ENCODE peak calls at places on chromosomes 5 and 9, in four cellular contexts. O is body of pancreas, A is mucosa of descending colon, M is transverse colon. I is an unnamed sample. For H3K4me1, the result is how much of the 10 kb centered on the place peaks cover.

GRCh38 chr5:52342361-52342760 is 445.4 kb upstream of the ITGA1 start:
- DNase-seq in M (no peak), A (no peak), O (no peak), I (peak)

GRCh38 chr5:128341056-128341455 is 197.0 kb downstream of the FBN2 start:
- DNase-seq in M (no peak), A (no peak), O (no peak), I (no peak)

GRCh38 chr5:146025108-146025507 is 80.3 kb downstream of the PLAC8L1 start:
- DNase-seq in A (peak), O (no peak), M (peak), I (no peak)

GRCh38 chr5:56585973-56586740 is 229.2 kb upstream of the MAP3K1 start:
- DNase-seq in M (no peak), O (peak), A (peak), I (no peak)

GRCh38 chr9:36818242-36818938 is 215.7 kb downstream of the PAX5 start:
- DNase-seq in A (no peak), M (no peak), O (no peak), I (no peak)

GRCh38 chr9:130938652-130939404 is at the start of gene FIBCD1:
- DNase-seq in A (peak), M (peak), O (no peak), I (peak)

GRCh38 chr5:26259081-26259480 is 779.3 kb downstream of the CDH9 start:
- DNase-seq in M (no peak), O (no peak), A (no peak), I (no peak)

GRCh38 chr9:68997676-68998075 is 16.2 kb downstream of the PRKACG start:
- DNase-seq in O (no peak), M (no peak), A (no peak), I (no peak)

GRCh38 chr5:107937198-107937597 is 266.5 kb upstream of the EFNA5 start:
- DNase-seq in M (no peak), O (no peak), A (no peak), I (no peak)

GRCh38 chr5:157612071-157612476 is 36.5 kb upstream of the ADAM19 start:
- DNase-seq in A (no peak), M (no peak), O (no peak), I (no peak)

GRCh38 chr5:31237159-31237558 is 43.7 kb downstream of the CDH6 start:
- DNase-seq in A (peak), O (no peak), M (no peak), I (peak)

GRCh38 chr5:139638736-139639618 is 9.2 kb upstream of the CXXC5 start:
- DNase-seq in A (peak), M (peak), O (no peak), I (peak)

GRCh38 chr5:35239476-35239875 is 9.2 kb upstream of the PRLR start:
- DNase-seq in A (no peak), M (no peak), O (no peak), I (no peak)

GRCh38 chr5:5140051-5141010 is at the start of gene ADAMTS16:
- DNase-seq in M (no peak), A (no peak), O (peak), I (no peak)

GRCh38 chr9:126423022-126423708 is 96.5 kb downstream of the MVB12B start:
- DNase-seq in O (no peak), A (no peak), M (no peak), I (no peak)

GRCh38 chr9:114827658-114828360 is 22.0 kb upstream of the TNFSF15 start:
- DNase-seq in O (no peak), M (no peak), A (no peak), I (no peak)

GRCh38 chr9:117448066-117448465 is 33.2 kb upstream of the ASTN2 start:
- DNase-seq in M (no peak), O (no peak), A (no peak), I (peak)

GRCh38 chr9:133048595-133048994 is 13.2 kb upstream of the CEL start:
- DNase-seq in A (peak), O (peak), M (peak), I (no peak)

GRCh38 chr5:60568646-60569045 is 131.3 kb downstream of the DEPDC1B start:
- DNase-seq in O (no peak), M (no peak), A (no peak), I (no peak)
- TF ChIP-seq CTCF in O (no peak), M (no peak), A (no peak), I (no peak)

GRCh38 chr5:116521173-116521872 is 53.3 kb downstream of the SEMA6A start:
- DNase-seq in O (no peak), A (no peak), M (no peak), I (peak)
- H3K4me1 ChIP-seq in O (under half), A (under half), M (under half), I (under half)

DNA sequence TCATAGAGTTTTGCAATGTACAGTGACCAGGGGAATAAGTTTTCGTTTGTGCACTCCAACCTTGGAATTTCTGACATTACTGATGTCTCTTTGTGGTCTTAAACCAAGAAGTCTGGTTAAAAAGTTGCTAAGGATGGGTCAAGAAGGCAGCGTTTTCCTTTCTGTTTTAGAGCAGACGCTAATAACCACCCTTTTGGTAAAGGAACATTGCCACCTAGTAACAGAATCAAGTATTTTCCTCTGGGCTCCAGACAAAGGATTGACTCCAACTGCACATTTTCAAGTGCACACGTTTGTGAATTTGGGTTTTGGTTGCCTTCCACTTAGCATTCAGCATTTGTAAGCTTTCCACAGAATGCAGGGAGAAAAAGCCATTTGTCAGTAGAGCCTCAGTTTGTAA is 22.2 kb upstream of the CEP78 start:
- DNase-seq in M (no peak), O (no peak), A (no peak), I (peak)
- TF ChIP-seq CTCF in M (peak), O (peak), A (no peak), I (peak)

GRCh38 chr9:135343733-135344522 is 135.7 kb upstream of the PPP1R26 start:
- DNase-seq in A (peak), O (peak), M (peak), I (peak)
- H3K4me1 ChIP-seq in A (under half), O (under half), M (under half), I (half or more)

GRCh38 chr9:123825337-123825736 is 104.6 kb downstream of the DENND1A start:
- DNase-seq in O (no peak), M (no peak), A (no peak), I (peak)
- TF ChIP-seq CTCF in O (no peak), M (no peak), A (no peak), I (no peak)

GRCh38 chr5:148388692-148389091 is 4.9 kb downstream of the FBXO38 start:
- DNase-seq in A (no peak), O (peak), M (no peak), I (no peak)
- H3K4me1 ChIP-seq in A (half or more), O (half or more), M (half or more), I (under half)